ENCODE peak calls at places on chromosomes 12 and 14, in ten cellular contexts. M, P, V, L, X, Y, G, A, K and C are unnamed samples. For H3K4me1, the result is how much of the 10 kb centered on the place peaks cover.

GRCh38 chr12:48336564-48336963 is 14.2 kb downstream of the ZNF641 start:
- DNase-seq in M (no peak), P (no peak), V (no peak), L (no peak), X (no peak), Y (no peak), G (no peak), A (no peak), K (no peak), C (no peak)

GRCh38 chr14:33934938-33935337 is 15.9 kb downstream of the EGLN3 start:
- DNase-seq in M (no peak), P (no peak), V (no peak), L (no peak), X (no peak), Y (no peak), G (no peak), A (no peak), K (no peak), C (no peak)

GRCh38 chr12:87809916-87810315 is 219.3 kb downstream of the C12orf50 start:
- DNase-seq in M (no peak), P (no peak), V (peak), L (no peak), X (no peak), Y (no peak), G (no peak), A (no peak), K (no peak), C (no peak)

GRCh38 chr14:97866664-97867063 is 1069.5 kb downstream of the VRK1 start:
- DNase-seq in M (no peak), P (no peak), V (no peak), L (no peak), X (no peak), Y (no peak), G (no peak), A (no peak), K (no peak), C (no peak)

GRCh38 chr12:124504273-124505000 is 63.0 kb downstream of the NCOR2 start:
- DNase-seq in M (no peak), P (no peak), V (no peak), L (no peak), X (no peak), Y (peak), G (peak), A (no peak), K (no peak), C (no peak)

GRCh38 chr12:75908961-75909699 is 122.4 kb downstream of the PHLDA1 start:
- DNase-seq in M (peak), P (peak), V (peak), L (peak), X (no peak), Y (peak), G (peak), A (no peak), K (no peak), C (no peak)

GRCh38 chr12:48817957-48818830 is at the start of gene CACNB3:
- DNase-seq in M (peak), P (peak), V (peak), L (peak), X (peak), Y (peak), G (peak), A (peak), K (no peak), C (peak)

GRCh38 chr12:92538970-92539749 is 163.6 kb upstream of the PLEKHG7 start:
- DNase-seq in M (no peak), P (no peak), V (peak), L (no peak), X (no peak), Y (no peak), G (no peak), A (peak), K (peak), C (no peak)

GRCh38 chr12:54352891-54353874 is 11.1 kb downstream of the GPR84 start:
- DNase-seq in M (no peak), P (no peak), V (peak), L (no peak), X (no peak), Y (no peak), G (peak), A (no peak), K (no peak), C (no peak)

GRCh38 chr12:93402333-93403311 is 24.9 kb downstream of the NUDT4 start:
- DNase-seq in M (no peak), P (no peak), V (no peak), L (no peak), X (no peak), Y (no peak), G (no peak), A (no peak), K (no peak), C (no peak)

GRCh38 chr14:64721899-64722298 is 17.7 kb downstream of the PLEKHG3 start:
- DNase-seq in M (no peak), P (no peak), V (no peak), L (no peak), X (no peak), Y (no peak), G (no peak), A (no peak), K (no peak), C (no peak)
- H3K4me1 ChIP-seq in M (under half), P (half or more), V (under half), L (half or more), X (half or more), Y (under half), G (under half), A (under half), K (half or more), C (under half)

GRCh38 chr12:32493282-32493681 is 93.9 kb downstream of the FGD4 start:
- DNase-seq in M (no peak), P (no peak), V (no peak), L (no peak), X (no peak), Y (no peak), G (no peak), A (no peak), K (no peak), C (no peak)
- H3K4me3 ChIP-seq in M (no peak), P (no peak), V (no peak), L (no peak), X (no peak), Y (no peak), G (no peak), A (no peak), K (no peak), C (no peak)

GRCh38 chr12:105538880-105539279 is 208.4 kb downstream of the C12orf75 start:
- DNase-seq in M (no peak), P (no peak), V (peak), L (no peak), X (no peak), Y (no peak), G (no peak), A (no peak), K (no peak), C (no peak)
- H3K4me1 ChIP-seq in M (under half), P (under half), V (under half), L (under half), X (under half), Y (under half), G (under half), A (under half), K (under half), C (under half)

GRCh38 chr12:15882055-15882971 is at the start of gene STRAP:
- DNase-seq in M (peak), P (peak), V (peak), L (peak), X (peak), Y (peak), G (peak), A (peak), K (peak), C (peak)

GRCh38 chr12:15887043-15887817 is 5.0 kb downstream of the STRAP start:
- DNase-seq in M (no peak), P (no peak), V (no peak), L (no peak), X (no peak), Y (no peak), G (no peak), A (no peak), K (no peak), C (no peak)

GRCh38 chr12:15880721-15881120 is 1.5 kb upstream of the STRAP start:
- DNase-seq in M (no peak), P (no peak), V (no peak), L (no peak), X (no peak), Y (no peak), G (no peak), A (no peak), K (no peak), C (no peak)

GRCh38 chr12:15883536-15883935 is 1.3 kb downstream of the STRAP start:
- DNase-seq in M (no peak), P (no peak), V (peak), L (no peak), X (no peak), Y (no peak), G (no peak), A (no peak), K (no peak), C (no peak)

DNA sequence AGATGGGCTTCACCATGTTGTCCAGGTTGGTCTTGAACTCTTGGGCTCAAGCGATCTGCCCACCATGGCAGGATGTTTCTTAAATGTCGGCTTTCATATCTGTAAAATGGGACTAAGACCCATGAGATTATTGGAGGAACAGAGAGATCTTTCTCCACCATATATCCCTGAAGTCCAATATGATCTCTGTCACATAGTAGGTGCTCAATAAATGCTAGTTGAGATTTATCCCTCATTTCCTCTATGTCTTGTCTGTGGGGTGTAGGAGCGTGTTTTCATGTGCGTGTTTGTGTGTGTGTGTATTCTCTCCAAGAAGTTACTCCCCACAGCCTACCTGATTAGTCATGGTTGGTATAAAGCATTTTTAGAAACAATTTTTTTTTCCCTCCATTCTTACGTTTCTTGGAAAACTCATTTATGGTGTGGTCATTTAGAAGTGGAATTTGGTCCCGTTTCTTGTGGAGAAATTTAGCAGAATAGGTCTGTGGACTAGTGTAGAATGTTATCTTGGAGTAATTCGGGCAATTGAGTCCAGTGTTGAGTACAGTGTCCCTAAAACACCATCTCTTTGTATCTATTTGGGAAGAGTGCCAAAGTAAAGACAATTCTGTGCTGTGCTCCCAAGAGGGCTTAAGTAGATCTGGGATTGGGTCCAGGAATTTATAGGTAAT is 4.3 kb downstream of the STRAP start:
- DNase-seq in M (no peak), P (no peak), V (no peak), L (no peak), X (no peak), Y (no peak), G (no peak), A (no peak), K (no peak), C (no peak)
- H3K4me3 ChIP-seq in M (no peak), P (no peak), V (no peak), L (no peak), X (no peak), Y (no peak), G (no peak), A (no peak), K (no peak), C (no peak)

GRCh38 chr14:68511727-68512047 is 281.2 kb downstream of the ZFP36L1 start:
- DNase-seq in M (no peak), P (no peak), V (no peak), L (no peak), X (no peak), Y (no peak), G (no peak), A (no peak), K (no peak), C (no peak)
- H3K4me1 ChIP-seq in M (under half), P (under half), V (under half), L (under half), X (under half), Y (under half), G (under half), A (under half), K (under half), C (under half)